ENCODE peak calls at places on chromosomes 13 and 19, in six cellular contexts. One of them, this sample, is unnamed.

GRCh38 chr19:48830965-48831364 is 5.3 kb downstream of the HSD17B14 start:
- DNase-seq in T-cell: no peak
- DNase-seq in hypothalamus: no peak
- DNase-seq in Karpas-422: peak; percentile 34
- DNase-seq in NCI-H1105 treated with DMSO at 0.1 percent for 48 hours: no peak
- DNase-seq in stimulated activated CD8-positive, alpha-beta memory T cell treated with anti-CD3 and anti-CD28 coated beads, Interleukin-2, amount 100 ng/mL, for 1 hour: no peak
- DNase-seq in this sample: no peak

GRCh38 chr19:44745386-44745831 is 3.1 kb upstream of the BCL3 start:
- DNase-seq in T-cell: no peak
- DNase-seq in hypothalamus: no peak
- DNase-seq in Karpas-422: no peak
- DNase-seq in NCI-H1105 treated with DMSO at 0.1 percent for 48 hours: no peak
- DNase-seq in stimulated activated CD8-positive, alpha-beta memory T cell treated with anti-CD3 and anti-CD28 coated beads, Interleukin-2, amount 100 ng/mL, for 1 hour: no peak
- DNase-seq in this sample: no peak

GRCh38 chr13:32881074-32881791 is 135.0 kb upstream of the KL start:
- DNase-seq in T-cell: no peak
- DNase-seq in hypothalamus: no peak
- DNase-seq in Karpas-422: no peak
- DNase-seq in NCI-H1105 treated with DMSO at 0.1 percent for 48 hours: no peak
- DNase-seq in stimulated activated CD8-positive, alpha-beta memory T cell treated with anti-CD3 and anti-CD28 coated beads, Interleukin-2, amount 100 ng/mL, for 1 hour: no peak
- DNase-seq in this sample: no peak

GRCh38 chr19:38736413-38737280 is 7.6 kb downstream of the CAPN12 start:
- DNase-seq in T-cell: peak; percentile 19
- DNase-seq in hypothalamus: no peak
- DNase-seq in Karpas-422: peak; percentile 76
- DNase-seq in NCI-H1105 treated with DMSO at 0.1 percent for 48 hours: no peak
- DNase-seq in stimulated activated CD8-positive, alpha-beta memory T cell treated with anti-CD3 and anti-CD28 coated beads, Interleukin-2, amount 100 ng/mL, for 1 hour: no peak
- DNase-seq in this sample: no peak

GRCh38 chr19:16449330-16449961 is 22.3 kb downstream of the EPS15L1 start:
- DNase-seq in T-cell: peak; percentile 30
- DNase-seq in hypothalamus: no peak
- DNase-seq in Karpas-422: no peak
- DNase-seq in NCI-H1105 treated with DMSO at 0.1 percent for 48 hours: no peak
- DNase-seq in stimulated activated CD8-positive, alpha-beta memory T cell treated with anti-CD3 and anti-CD28 coated beads, Interleukin-2, amount 100 ng/mL, for 1 hour: no peak
- DNase-seq in this sample: no peak

GRCh38 chr19:41530761-41531301 is 45.1 kb upstream of the CEACAM21 start:
- DNase-seq in T-cell: no peak
- DNase-seq in hypothalamus: no peak
- DNase-seq in Karpas-422: no peak
- DNase-seq in NCI-H1105 treated with DMSO at 0.1 percent for 48 hours: no peak
- DNase-seq in stimulated activated CD8-positive, alpha-beta memory T cell treated with anti-CD3 and anti-CD28 coated beads, Interleukin-2, amount 100 ng/mL, for 1 hour: no peak
- DNase-seq in this sample: no peak

GRCh38 chr13:112042496-112042895 is 24.5 kb upstream of the SOX1 start:
- DNase-seq in T-cell: no peak
- DNase-seq in hypothalamus: no peak
- DNase-seq in Karpas-422: no peak
- DNase-seq in NCI-H1105 treated with DMSO at 0.1 percent for 48 hours: no peak
- DNase-seq in stimulated activated CD8-positive, alpha-beta memory T cell treated with anti-CD3 and anti-CD28 coated beads, Interleukin-2, amount 100 ng/mL, for 1 hour: no peak
- DNase-seq in this sample: no peak

GRCh38 chr19:343941-344624 is 513 bp downstream of the MIER2 start:
- DNase-seq in T-cell: no peak
- DNase-seq in hypothalamus: no peak
- DNase-seq in Karpas-422: peak; percentile 70
- DNase-seq in NCI-H1105 treated with DMSO at 0.1 percent for 48 hours: peak; percentile 59
- DNase-seq in stimulated activated CD8-positive, alpha-beta memory T cell treated with anti-CD3 and anti-CD28 coated beads, Interleukin-2, amount 100 ng/mL, for 1 hour: peak; percentile 1
- DNase-seq in this sample: no peak

GRCh38 chr13:44158741-44159632 is 214.6 kb upstream of the SERP2 start:
- DNase-seq in T-cell: no peak
- DNase-seq in hypothalamus: no peak
- DNase-seq in Karpas-422: no peak
- DNase-seq in NCI-H1105 treated with DMSO at 0.1 percent for 48 hours: no peak
- DNase-seq in stimulated activated CD8-positive, alpha-beta memory T cell treated with anti-CD3 and anti-CD28 coated beads, Interleukin-2, amount 100 ng/mL, for 1 hour: no peak
- DNase-seq in this sample: no peak

GRCh38 chr13:99542788-99543406 is 41.6 kb downstream of the TM9SF2 start:
- DNase-seq in T-cell: no peak
- DNase-seq in hypothalamus: no peak
- DNase-seq in Karpas-422: peak; percentile 91
- DNase-seq in NCI-H1105 treated with DMSO at 0.1 percent for 48 hours: no peak
- DNase-seq in stimulated activated CD8-positive, alpha-beta memory T cell treated with anti-CD3 and anti-CD28 coated beads, Interleukin-2, amount 100 ng/mL, for 1 hour: no peak
- DNase-seq in this sample: no peak

GRCh38 chr19:8396563-8397203 is 6.5 kb downstream of the RAB11B start:
- DNase-seq in T-cell: peak; percentile 34
- DNase-seq in hypothalamus: peak; percentile 70
- DNase-seq in Karpas-422: peak; percentile 83
- DNase-seq in NCI-H1105 treated with DMSO at 0.1 percent for 48 hours: no peak
- DNase-seq in stimulated activated CD8-positive, alpha-beta memory T cell treated with anti-CD3 and anti-CD28 coated beads, Interleukin-2, amount 100 ng/mL, for 1 hour: peak; percentile 27
- DNase-seq in this sample: no peak

GRCh38 chr13:113592571-113592970 is 8.0 kb downstream of the TFDP1 start:
- DNase-seq in T-cell: no peak
- DNase-seq in hypothalamus: no peak
- DNase-seq in Karpas-422: no peak
- DNase-seq in NCI-H1105 treated with DMSO at 0.1 percent for 48 hours: no peak
- DNase-seq in stimulated activated CD8-positive, alpha-beta memory T cell treated with anti-CD3 and anti-CD28 coated beads, Interleukin-2, amount 100 ng/mL, for 1 hour: no peak
- DNase-seq in this sample: no peak

GRCh38 chr13:113137656-113138292 is 15.2 kb downstream of the F10 start:
- DNase-seq in T-cell: no peak
- DNase-seq in hypothalamus: no peak
- DNase-seq in Karpas-422: no peak
- DNase-seq in NCI-H1105 treated with DMSO at 0.1 percent for 48 hours: no peak
- DNase-seq in stimulated activated CD8-positive, alpha-beta memory T cell treated with anti-CD3 and anti-CD28 coated beads, Interleukin-2, amount 100 ng/mL, for 1 hour: no peak
- DNase-seq in this sample: no peak

GRCh38 chr13:32917504-32917903 is 98.7 kb upstream of the KL start:
- DNase-seq in T-cell: no peak
- DNase-seq in hypothalamus: no peak
- DNase-seq in Karpas-422: no peak
- DNase-seq in NCI-H1105 treated with DMSO at 0.1 percent for 48 hours: no peak
- DNase-seq in stimulated activated CD8-positive, alpha-beta memory T cell treated with anti-CD3 and anti-CD28 coated beads, Interleukin-2, amount 100 ng/mL, for 1 hour: no peak
- DNase-seq in this sample: no peak

GRCh38 chr13:24159362-24159761 is 1.2 kb upstream of the SPATA13 start:
- DNase-seq in T-cell: no peak
- DNase-seq in hypothalamus: no peak
- DNase-seq in Karpas-422: no peak
- DNase-seq in NCI-H1105 treated with DMSO at 0.1 percent for 48 hours: no peak
- DNase-seq in stimulated activated CD8-positive, alpha-beta memory T cell treated with anti-CD3 and anti-CD28 coated beads, Interleukin-2, amount 100 ng/mL, for 1 hour: no peak
- DNase-seq in this sample: no peak

GRCh38 chr13:78978381-78978998 is 319.5 kb upstream of the OBI1 start:
- DNase-seq in T-cell: no peak
- DNase-seq in hypothalamus: no peak
- DNase-seq in Karpas-422: peak; percentile 81
- DNase-seq in NCI-H1105 treated with DMSO at 0.1 percent for 48 hours: peak; percentile 68
- DNase-seq in stimulated activated CD8-positive, alpha-beta memory T cell treated with anti-CD3 and anti-CD28 coated beads, Interleukin-2, amount 100 ng/mL, for 1 hour: no peak
- DNase-seq in this sample: no peak

GRCh38 chr13:31747271-31747670 is 7.9 kb downstream of the RXFP2 start:
- DNase-seq in T-cell: no peak
- DNase-seq in hypothalamus: no peak
- DNase-seq in Karpas-422: peak; percentile 25
- DNase-seq in NCI-H1105 treated with DMSO at 0.1 percent for 48 hours: no peak
- DNase-seq in stimulated activated CD8-positive, alpha-beta memory T cell treated with anti-CD3 and anti-CD28 coated beads, Interleukin-2, amount 100 ng/mL, for 1 hour: no peak
- DNase-seq in this sample: no peak

GRCh38 chr19:32869369-32870153 is at the start of gene SLC7A9:
- DNase-seq in T-cell: no peak
- DNase-seq in hypothalamus: no peak
- DNase-seq in Karpas-422: no peak
- DNase-seq in NCI-H1105 treated with DMSO at 0.1 percent for 48 hours: no peak
- DNase-seq in stimulated activated CD8-positive, alpha-beta memory T cell treated with anti-CD3 and anti-CD28 coated beads, Interleukin-2, amount 100 ng/mL, for 1 hour: no peak
- DNase-seq in this sample: no peak

GRCh38 chr19:19594371-19594770 is 24.1 kb downstream of the PBX4 start:
- DNase-seq in T-cell: no peak
- DNase-seq in hypothalamus: no peak
- DNase-seq in Karpas-422: no peak
- DNase-seq in NCI-H1105 treated with DMSO at 0.1 percent for 48 hours: no peak
- DNase-seq in stimulated activated CD8-positive, alpha-beta memory T cell treated with anti-CD3 and anti-CD28 coated beads, Interleukin-2, amount 100 ng/mL, for 1 hour: no peak
- DNase-seq in this sample: no peak

GRCh38 chr13:91308299-91308698 is 39.2 kb upstream of the MIR17HG start:
- DNase-seq in T-cell: no peak
- DNase-seq in hypothalamus: no peak
- DNase-seq in Karpas-422: peak; percentile 64
- DNase-seq in NCI-H1105 treated with DMSO at 0.1 percent for 48 hours: no peak
- DNase-seq in stimulated activated CD8-positive, alpha-beta memory T cell treated with anti-CD3 and anti-CD28 coated beads, Interleukin-2, amount 100 ng/mL, for 1 hour: no peak
- DNase-seq in this sample: no peak

GRCh38 chr13:105538346-105538745 is 997.1 kb downstream of the EFNB2 start:
- DNase-seq in T-cell: no peak
- DNase-seq in hypothalamus: no peak
- DNase-seq in Karpas-422: no peak
- DNase-seq in NCI-H1105 treated with DMSO at 0.1 percent for 48 hours: no peak
- DNase-seq in stimulated activated CD8-positive, alpha-beta memory T cell treated with anti-CD3 and anti-CD28 coated beads, Interleukin-2, amount 100 ng/mL, for 1 hour: no peak
- DNase-seq in this sample: no peak

GRCh38 chr19:1068111-1069001 is 1.4 kb downstream of the ARHGAP45 start:
- DNase-seq in T-cell: peak; percentile 64
- DNase-seq in hypothalamus: no peak
- DNase-seq in Karpas-422: peak; percentile 69
- DNase-seq in NCI-H1105 treated with DMSO at 0.1 percent for 48 hours: no peak
- DNase-seq in stimulated activated CD8-positive, alpha-beta memory T cell treated with anti-CD3 and anti-CD28 coated beads, Interleukin-2, amount 100 ng/mL, for 1 hour: no peak
- DNase-seq in this sample: no peak

GRCh38 chr13:61036715-61037114 is 378.9 kb downstream of the PCDH20 start:
- DNase-seq in T-cell: no peak
- DNase-seq in hypothalamus: no peak
- DNase-seq in Karpas-422: no peak
- DNase-seq in NCI-H1105 treated with DMSO at 0.1 percent for 48 hours: no peak
- DNase-seq in stimulated activated CD8-positive, alpha-beta memory T cell treated with anti-CD3 and anti-CD28 coated beads, Interleukin-2, amount 100 ng/mL, for 1 hour: no peak
- DNase-seq in this sample: no peak

GRCh38 chr13:112959206-112959605 is 9.8 kb upstream of the MCF2L start:
- DNase-seq in T-cell: no peak
- DNase-seq in hypothalamus: no peak
- DNase-seq in Karpas-422: no peak
- DNase-seq in NCI-H1105 treated with DMSO at 0.1 percent for 48 hours: no peak
- DNase-seq in stimulated activated CD8-positive, alpha-beta memory T cell treated with anti-CD3 and anti-CD28 coated beads, Interleukin-2, amount 100 ng/mL, for 1 hour: no peak
- DNase-seq in this sample: no peak

GRCh38 chr13:73334459-73334858 is 275.7 kb downstream of the KLF5 start:
- DNase-seq in T-cell: no peak
- DNase-seq in hypothalamus: no peak
- DNase-seq in Karpas-422: no peak
- DNase-seq in NCI-H1105 treated with DMSO at 0.1 percent for 48 hours: no peak
- DNase-seq in stimulated activated CD8-positive, alpha-beta memory T cell treated with anti-CD3 and anti-CD28 coated beads, Interleukin-2, amount 100 ng/mL, for 1 hour: no peak
- DNase-seq in this sample: no peak

GRCh38 chr19:42596391-42597071 is 1.8 kb upstream of the CEACAM8 start:
- DNase-seq in T-cell: no peak
- DNase-seq in hypothalamus: peak; percentile 9
- DNase-seq in Karpas-422: peak; percentile 62
- DNase-seq in NCI-H1105 treated with DMSO at 0.1 percent for 48 hours: peak; percentile 6
- DNase-seq in stimulated activated CD8-positive, alpha-beta memory T cell treated with anti-CD3 and anti-CD28 coated beads, Interleukin-2, amount 100 ng/mL, for 1 hour: peak; percentile 14
- DNase-seq in this sample: no peak

GRCh38 chr13:46738055-46738454 is 58.9 kb downstream of the ESD start:
- DNase-seq in T-cell: no peak
- DNase-seq in hypothalamus: no peak
- DNase-seq in Karpas-422: no peak
- DNase-seq in NCI-H1105 treated with DMSO at 0.1 percent for 48 hours: no peak
- DNase-seq in stimulated activated CD8-positive, alpha-beta memory T cell treated with anti-CD3 and anti-CD28 coated beads, Interleukin-2, amount 100 ng/mL, for 1 hour: no peak
- DNase-seq in this sample: no peak

GRCh38 chr13:97978661-97979450 is 25.4 kb downstream of the IPO5 start:
- DNase-seq in T-cell: no peak
- DNase-seq in hypothalamus: no peak
- DNase-seq in Karpas-422: no peak
- DNase-seq in NCI-H1105 treated with DMSO at 0.1 percent for 48 hours: no peak
- DNase-seq in stimulated activated CD8-positive, alpha-beta memory T cell treated with anti-CD3 and anti-CD28 coated beads, Interleukin-2, amount 100 ng/mL, for 1 hour: no peak
- DNase-seq in this sample: no peak

GRCh38 chr13:100673376-100673830 is 1.2 kb downstream of the TMTC4 start:
- DNase-seq in T-cell: no peak
- DNase-seq in hypothalamus: no peak
- DNase-seq in Karpas-422: no peak
- DNase-seq in NCI-H1105 treated with DMSO at 0.1 percent for 48 hours: no peak
- DNase-seq in stimulated activated CD8-positive, alpha-beta memory T cell treated with anti-CD3 and anti-CD28 coated beads, Interleukin-2, amount 100 ng/mL, for 1 hour: no peak
- DNase-seq in this sample: no peak

GRCh38 chr19:55304279-55304978 is 20.6 kb downstream of the BRSK1 start:
- DNase-seq in T-cell: no peak
- DNase-seq in hypothalamus: no peak
- DNase-seq in Karpas-422: peak; percentile 82
- DNase-seq in NCI-H1105 treated with DMSO at 0.1 percent for 48 hours: peak; percentile 4
- DNase-seq in stimulated activated CD8-positive, alpha-beta memory T cell treated with anti-CD3 and anti-CD28 coated beads, Interleukin-2, amount 100 ng/mL, for 1 hour: no peak
- DNase-seq in this sample: no peak

GRCh38 chr19:41563847-41564514 is 12.0 kb upstream of the CEACAM21 start:
- DNase-seq in T-cell: peak; percentile 28
- DNase-seq in hypothalamus: no peak
- DNase-seq in Karpas-422: no peak
- DNase-seq in NCI-H1105 treated with DMSO at 0.1 percent for 48 hours: peak; percentile 40
- DNase-seq in stimulated activated CD8-positive, alpha-beta memory T cell treated with anti-CD3 and anti-CD28 coated beads, Interleukin-2, amount 100 ng/mL, for 1 hour: no peak
- DNase-seq in this sample: no peak